ENCODE peak calls at places on chromosome 3, in four cellular contexts. V is brain microvascular endothelial cell, J is fibroblast of pulmonary artery, D is vagina. Y is an unnamed sample.

GRCh38 chr3:45826321-45826720 is 15.6 kb downstream of the LZTFL1 start:
- DNase-seq in V (no peak), J (no peak), D (no peak), Y (no peak)

GRCh38 chr3:10317311-10317960 is 3.5 kb downstream of the SEC13 start:
- DNase-seq in V (no peak), J (no peak), D (no peak), Y (no peak)

GRCh38 chr3:71710906-71711494 is 14.2 kb downstream of the EIF4E3 start:
- DNase-seq in V (peak; percentile 18), J (peak; percentile 69), D (no peak), Y (peak; percentile 71)

GRCh38 chr3:18295171-18295920 is 129.8 kb downstream of the SATB1 start:
- DNase-seq in V (peak; percentile 76), J (peak; percentile 57), D (no peak), Y (peak; percentile 56)

GRCh38 chr3:124483915-124484470 is 246.3 kb upstream of the UMPS start:
- DNase-seq in V (no peak), J (no peak), D (no peak), Y (peak; percentile 2)

GRCh38 chr3:42655331-42655888 is 1.9 kb downstream of the ZBTB47 start:
- DNase-seq in V (no peak), J (no peak), D (no peak), Y (no peak)

GRCh38 chr3:44439499-44440295 is 37.8 kb downstream of the ZNF445 start:
- DNase-seq in V (peak; percentile 93), J (peak; percentile 99), D (no peak), Y (peak; percentile 87)

GRCh38 chr3:142436936-142437585 is 10.8 kb downstream of the XRN1 start:
- DNase-seq in V (no peak), J (no peak), D (no peak), Y (no peak)

GRCh38 chr3:12993623-12994356 is 79.4 kb downstream of the IQSEC1 start:
- DNase-seq in V (no peak), J (no peak), D (no peak), Y (no peak)

GRCh38 chr3:173221010-173221409 is 80.0 kb upstream of the SPATA16 start:
- DNase-seq in V (no peak), J (no peak), D (no peak), Y (no peak)

GRCh38 chr3:10331320-10331719 is 10.4 kb upstream of the SEC13 start:
- DNase-seq in V (no peak), J (no peak), D (no peak), Y (no peak)

GRCh38 chr3:30864158-30864557 is 30.3 kb downstream of the GADL1 start:
- DNase-seq in V (no peak), J (no peak), D (no peak), Y (no peak)

GRCh38 chr3:31382856-31383255 is 149.9 kb upstream of the STT3B start:
- DNase-seq in V (no peak), J (no peak), D (no peak), Y (no peak)

DNA sequence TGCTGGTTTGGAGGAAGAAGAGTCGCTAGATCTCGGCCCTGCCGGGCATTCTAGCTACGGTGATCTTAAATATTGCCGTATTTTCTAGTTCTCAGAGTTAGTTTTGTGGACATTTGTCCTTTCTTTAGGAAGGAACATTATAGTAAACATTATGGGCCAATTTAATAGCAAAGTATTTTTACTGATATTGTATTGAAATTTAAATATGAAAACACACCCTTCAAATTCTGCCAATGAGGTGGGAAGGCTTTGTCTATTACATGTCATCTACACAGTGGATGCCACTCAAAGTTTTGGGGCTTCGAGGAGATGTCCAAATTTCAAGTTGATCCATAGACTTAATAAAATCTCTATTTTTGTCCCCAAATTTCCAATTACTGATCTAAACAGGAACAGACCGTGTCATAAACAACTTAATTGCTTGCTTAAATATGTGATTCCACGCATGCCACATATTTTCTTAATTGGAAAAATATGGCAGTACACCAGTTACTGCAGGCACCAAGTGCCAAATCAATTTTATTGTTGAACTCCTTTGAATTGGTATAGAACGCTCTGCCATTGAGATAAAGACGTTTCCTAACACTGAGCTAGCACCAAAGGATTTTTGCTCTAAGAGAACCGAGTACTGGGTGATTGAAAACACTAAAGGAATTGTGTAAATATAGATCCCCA is 1.7 kb downstream of the SHOX2 start:
- DNase-seq in V (no peak), J (no peak), D (no peak), Y (peak; percentile 13)
- H3K4me3 ChIP-seq in V (no peak overlapping the region), J (peak overlapping the region; percentile 30), D (peak overlapping the region; percentile 51), Y (peak overlapping the region; percentile 66)

GRCh38 chr3:186552408-186553031 is 8.3 kb upstream of the CRYGS start:
- DNase-seq in V (no peak), J (no peak), D (no peak), Y (no peak)

GRCh38 chr3:186549497-186549896 is 5.3 kb upstream of the CRYGS start:
- DNase-seq in V (no peak), J (no peak), D (no peak), Y (no peak)

GRCh38 chr3:186551387-186551786 is 7.2 kb upstream of the CRYGS start:
- DNase-seq in V (no peak), J (no peak), D (no peak), Y (no peak)
- TF ChIP-seq CTCF in V (no peak), J (no peak), D (no peak), Y (no peak)

DNA sequence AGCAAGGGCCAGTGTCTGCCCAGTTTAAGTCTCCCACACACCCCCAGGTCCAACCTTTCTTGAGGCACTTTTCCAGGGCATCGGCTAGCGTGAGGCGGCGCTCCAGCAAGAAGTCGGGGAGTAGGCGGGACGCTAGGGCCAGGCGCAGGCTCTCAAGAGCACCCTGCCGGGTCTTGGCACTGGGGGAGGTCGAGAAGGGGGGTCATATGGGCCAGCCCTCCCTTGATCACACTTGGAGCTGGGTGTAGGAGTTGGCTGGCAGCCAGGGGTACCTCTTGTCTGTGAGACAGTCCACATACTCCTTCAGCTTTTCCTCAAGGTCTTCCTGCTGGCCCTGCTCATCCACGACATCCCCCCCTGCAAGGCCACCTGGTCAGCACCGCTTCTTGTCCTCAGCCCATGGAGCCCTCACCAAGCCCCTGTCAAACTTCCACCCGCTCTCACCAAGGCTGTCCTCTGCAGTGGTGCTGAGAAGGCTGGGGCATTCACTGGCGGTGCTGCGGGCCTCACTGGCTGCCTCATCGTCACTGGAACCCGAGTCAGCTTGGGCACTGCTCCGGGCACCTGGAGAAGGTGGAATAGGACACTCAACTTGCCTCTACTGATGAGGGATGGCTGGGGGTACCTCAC is 2.0 kb downstream of the IFRD2 start:
- DNase-seq in V (no peak), J (no peak), D (no peak), Y (no peak)
- H3K4me3 ChIP-seq in V (no peak overlapping the region), J (no peak overlapping the region), D (no peak overlapping the region), Y (no peak overlapping the region)

DNA sequence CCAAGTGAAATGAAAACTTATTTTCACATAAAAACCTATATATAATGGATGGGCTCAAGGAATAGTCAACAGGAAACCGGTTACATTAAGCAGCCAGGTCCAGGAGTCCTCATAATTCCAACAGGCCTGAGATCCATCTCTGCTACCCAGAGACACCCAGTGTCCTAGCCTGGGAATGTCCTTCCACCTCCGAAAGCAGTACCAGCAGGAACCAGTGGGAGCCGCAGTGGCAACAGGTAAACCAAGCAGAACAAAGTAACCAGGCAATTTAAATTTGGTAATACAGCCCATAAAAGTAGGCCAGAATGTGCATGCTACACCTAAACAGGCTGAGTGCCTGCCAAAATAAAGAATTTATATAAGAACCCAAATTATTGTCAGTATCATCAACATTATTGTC is 195.6 kb downstream of the ZBBX start:
- DNase-seq in V (no peak), J (no peak), D (no peak), Y (no peak)
- TF ChIP-seq CTCF in V (no peak), J (no peak), D (no peak), Y (peak; percentile 18)

DNA sequence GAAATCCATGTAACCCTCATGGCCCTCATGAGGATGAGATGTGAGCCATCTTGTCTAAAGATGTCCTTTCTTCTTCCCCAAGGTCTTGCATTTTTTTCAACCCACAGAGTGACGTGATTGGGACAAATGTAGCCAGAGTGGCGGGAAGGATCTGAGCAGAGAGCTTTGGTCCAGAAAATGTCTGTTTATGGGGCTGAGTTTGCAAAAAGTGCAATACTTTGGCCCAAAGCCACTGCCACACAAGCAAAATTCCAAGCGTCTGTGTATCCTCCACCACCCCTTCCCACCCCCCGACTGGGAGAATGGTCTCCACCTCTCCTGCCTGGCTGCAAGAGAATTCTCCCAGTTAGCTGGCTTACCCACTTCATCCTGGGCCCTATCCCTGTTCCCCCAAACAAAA is 246.9 kb upstream of the LRIG1 start:
- DNase-seq in V (no peak), J (no peak), D (no peak), Y (no peak)
- H3K4me3 ChIP-seq in V (no peak overlapping the region), J (no peak overlapping the region), D (no peak overlapping the region), Y (no peak overlapping the region)

Y was measured in fibroblast of mammary gland.